ENCODE peak calls at places on chromosomes 7 and 10, in five cellular contexts. One of them, this sample, is unnamed.

GRCh38 chr10:78297997-78298396 is 264.3 kb downstream of the RPS24 start:
- DNase-seq in upper lobe of right lung: no peak
- DNase-seq in GM23338: no peak
- DNase-seq in IMR-90: no peak
- DNase-seq in DND-41: no peak
- DNase-seq in this sample: no peak

GRCh38 chr10:118259288-118259906 is 82.7 kb downstream of the FAM204A start:
- DNase-seq in IMR-90: peak; percentile 6
- DNase-seq in DND-41: peak; percentile 36
- DNase-seq in upper lobe of right lung: no peak
- DNase-seq in GM23338: peak; percentile 80
- DNase-seq in this sample: no peak

GRCh38 chr7:132161231-132161915 is 414.9 kb downstream of the PLXNA4 start:
- DNase-seq in upper lobe of right lung: peak; percentile 89
- DNase-seq in IMR-90: no peak
- DNase-seq in GM23338: no peak
- DNase-seq in DND-41: no peak
- DNase-seq in this sample: no peak

GRCh38 chr7:131026297-131027003 is 292.4 kb upstream of the KLF14 start:
- DNase-seq in DND-41: no peak
- DNase-seq in upper lobe of right lung: no peak
- DNase-seq in GM23338: no peak
- DNase-seq in IMR-90: peak; percentile 77
- DNase-seq in this sample: no peak

GRCh38 chr7:116161733-116162132 is 48.6 kb upstream of the TES start:
- DNase-seq in upper lobe of right lung: no peak
- DNase-seq in IMR-90: no peak
- DNase-seq in GM23338: peak; percentile 80
- DNase-seq in DND-41: no peak
- DNase-seq in this sample: no peak

GRCh38 chr10:127889605-127890195 is 3.0 kb downstream of the CLRN3 start:
- DNase-seq in IMR-90: peak; percentile 10
- DNase-seq in DND-41: no peak
- DNase-seq in upper lobe of right lung: no peak
- DNase-seq in GM23338: no peak
- DNase-seq in this sample: no peak

GRCh38 chr10:102375250-102375649 is 20.3 kb upstream of the NFKB2 start:
- DNase-seq in GM23338: peak; percentile 73
- DNase-seq in IMR-90: no peak
- DNase-seq in upper lobe of right lung: no peak
- DNase-seq in DND-41: no peak
- DNase-seq in this sample: no peak

GRCh38 chr10:121926669-121927360 is 1.0 kb downstream of the ATE1 start:
- DNase-seq in IMR-90: no peak
- DNase-seq in GM23338: peak; percentile 10
- DNase-seq in DND-41: no peak
- DNase-seq in upper lobe of right lung: no peak
- DNase-seq in this sample: no peak

GRCh38 chr7:140898794-140899548 is 25.8 kb downstream of the BRAF start:
- DNase-seq in GM23338: peak; percentile 28
- DNase-seq in DND-41: no peak
- DNase-seq in upper lobe of right lung: no peak
- DNase-seq in IMR-90: peak; percentile 58
- DNase-seq in this sample: no peak

GRCh38 chr7:135270577-135271254 is 37.1 kb downstream of the STRA8 start:
- DNase-seq in DND-41: no peak
- DNase-seq in GM23338: no peak
- DNase-seq in upper lobe of right lung: no peak
- DNase-seq in IMR-90: no peak
- DNase-seq in this sample: no peak

GRCh38 chr10:24259365-24260125 is 50.6 kb downstream of the KIAA1217 start:
- DNase-seq in DND-41: no peak
- DNase-seq in IMR-90: no peak
- DNase-seq in GM23338: no peak
- DNase-seq in upper lobe of right lung: no peak
- DNase-seq in this sample: no peak

GRCh38 chr10:130984686-130985085 is 326.8 kb downstream of the TCERG1L start:
- DNase-seq in upper lobe of right lung: peak; percentile 38
- DNase-seq in DND-41: no peak
- DNase-seq in GM23338: no peak
- DNase-seq in IMR-90: no peak
- DNase-seq in this sample: no peak

GRCh38 chr10:104766341-104766740 is 125.3 kb downstream of the SORCS3 start:
- DNase-seq in GM23338: no peak
- DNase-seq in upper lobe of right lung: no peak
- DNase-seq in DND-41: no peak
- DNase-seq in IMR-90: no peak
- DNase-seq in this sample: no peak

GRCh38 chr10:113854757-113855626 is 531 bp downstream of the NHLRC2 start:
- DNase-seq in GM23338: peak; percentile 53
- DNase-seq in upper lobe of right lung: peak; percentile 77
- DNase-seq in IMR-90: peak; percentile 28
- DNase-seq in DND-41: peak; percentile 71
- DNase-seq in this sample: no peak
- TF ChIP-seq CTCF in GM23338: no peak
- TF ChIP-seq CTCF in upper lobe of right lung: peak; percentile 17
- TF ChIP-seq CTCF in IMR-90: no peak
- TF ChIP-seq CTCF in DND-41: peak; percentile 31
- TF ChIP-seq CTCF in this sample: no peak

GRCh38 chr10:79980711-79981110 is 31.8 kb upstream of the SFTPD start:
- DNase-seq in GM23338: no peak
- DNase-seq in DND-41: no peak
- DNase-seq in IMR-90: no peak
- DNase-seq in upper lobe of right lung: no peak
- DNase-seq in this sample: no peak
- H3K27ac ChIP-seq in GM23338: no peak overlapping the region
- H3K27ac ChIP-seq in DND-41: no peak overlapping the region
- H3K27ac ChIP-seq in IMR-90: no peak overlapping the region
- H3K27ac ChIP-seq in upper lobe of right lung: peak overlapping the region; percentile 90
- H3K27ac ChIP-seq in this sample: no peak overlapping the region

DNA sequence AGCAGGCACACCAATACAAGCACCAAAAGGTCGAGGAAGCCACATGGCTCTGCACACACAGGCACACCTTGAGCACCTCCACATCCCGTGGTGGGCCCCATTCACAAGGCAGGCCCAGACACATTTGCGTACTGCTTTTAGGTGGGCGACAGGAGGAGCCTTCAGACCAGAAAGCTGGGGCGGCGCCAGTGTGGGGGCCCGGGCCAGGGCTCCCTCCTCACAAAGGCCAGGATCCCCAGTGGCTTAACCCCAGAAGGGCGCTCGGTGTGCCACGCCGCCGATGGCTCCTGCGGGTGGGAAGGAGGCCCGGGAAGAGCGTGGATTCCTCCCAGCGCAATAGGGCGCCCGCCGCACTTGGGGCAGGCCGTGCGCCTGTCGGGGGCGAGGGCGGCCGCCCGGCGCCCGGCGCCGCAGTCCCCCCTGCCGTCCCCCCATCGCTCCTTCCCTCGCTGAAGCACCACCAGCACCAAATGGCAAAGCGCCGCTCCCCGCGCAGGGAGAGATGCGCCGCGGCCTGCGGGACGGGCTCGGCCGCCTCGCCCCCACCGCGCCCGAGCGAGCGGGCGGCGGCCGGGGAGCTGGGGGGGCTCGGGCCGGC is 2.9 kb upstream of the SMARCD3 start:
- DNase-seq in GM23338: peak; percentile 51
- DNase-seq in upper lobe of right lung: peak; percentile 85
- DNase-seq in DND-41: peak; percentile 70
- DNase-seq in IMR-90: peak; percentile 66
- DNase-seq in this sample: no peak
- H3K27me3 ChIP-seq in GM23338: peaks cover 74% of the 10 kb centered on the region
- H3K27me3 ChIP-seq in upper lobe of right lung: peaks cover 5% of the 10 kb centered on the region
- H3K27me3 ChIP-seq in DND-41: peaks cover 93% of the 10 kb centered on the region
- H3K27me3 ChIP-seq in IMR-90: no peaks in the 10 kb centered on the region
- H3K27me3 ChIP-seq in this sample: peaks cover 49% of the 10 kb centered on the region

DNA sequence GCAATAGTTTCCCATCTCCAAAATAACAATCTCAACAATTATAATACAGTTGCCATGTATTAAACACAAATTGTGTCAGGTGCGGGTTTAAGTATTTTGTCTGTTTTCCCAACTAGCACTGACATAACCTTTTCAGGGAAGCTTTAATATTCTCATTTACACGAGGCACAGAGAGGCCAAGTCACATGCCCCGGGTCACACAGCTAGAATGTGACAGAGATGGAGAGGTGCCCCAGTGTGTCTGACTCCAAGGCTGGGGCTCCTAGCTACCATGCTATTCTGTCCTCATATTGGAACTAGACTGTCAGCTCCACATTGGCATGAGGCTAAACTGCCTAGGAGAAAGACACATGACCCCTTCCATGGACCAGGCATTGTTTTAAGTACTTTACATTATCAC is 77.2 kb downstream of the COL13A1 start:
- DNase-seq in upper lobe of right lung: no peak
- DNase-seq in DND-41: no peak
- DNase-seq in GM23338: no peak
- DNase-seq in IMR-90: no peak
- DNase-seq in this sample: no peak
- TF ChIP-seq CTCF in upper lobe of right lung: no peak
- TF ChIP-seq CTCF in DND-41: no peak
- TF ChIP-seq CTCF in GM23338: no peak
- TF ChIP-seq CTCF in IMR-90: no peak
- TF ChIP-seq CTCF in this sample: no peak

GRCh38 chr7:16295558-16295957 is 125.8 kb downstream of the CRPPA start:
- DNase-seq in DND-41: no peak
- DNase-seq in upper lobe of right lung: no peak
- DNase-seq in IMR-90: no peak
- DNase-seq in GM23338: no peak
- DNase-seq in this sample: no peak

GRCh38 chr7:16301251-16301650 is 120.1 kb downstream of the CRPPA start:
- DNase-seq in GM23338: no peak
- DNase-seq in upper lobe of right lung: no peak
- DNase-seq in DND-41: no peak
- DNase-seq in IMR-90: no peak
- DNase-seq in this sample: no peak

GRCh38 chr7:16299853-16300252 is 121.5 kb downstream of the CRPPA start:
- DNase-seq in GM23338: no peak
- DNase-seq in DND-41: no peak
- DNase-seq in upper lobe of right lung: no peak
- DNase-seq in IMR-90: peak; percentile 3
- DNase-seq in this sample: no peak

GRCh38 chr7:16293669-16294425 is 127.5 kb downstream of the CRPPA start:
- DNase-seq in GM23338: no peak
- DNase-seq in DND-41: no peak
- DNase-seq in upper lobe of right lung: no peak
- DNase-seq in IMR-90: no peak
- DNase-seq in this sample: no peak

GRCh38 chr7:16298221-16298620 is 123.1 kb downstream of the CRPPA start:
- DNase-seq in GM23338: no peak
- DNase-seq in DND-41: no peak
- DNase-seq in upper lobe of right lung: no peak
- DNase-seq in IMR-90: no peak
- DNase-seq in this sample: no peak
- H3K27ac ChIP-seq in GM23338: no peak overlapping the region
- H3K27ac ChIP-seq in DND-41: no peak overlapping the region
- H3K27ac ChIP-seq in upper lobe of right lung: no peak overlapping the region
- H3K27ac ChIP-seq in IMR-90: no peak overlapping the region
- H3K27ac ChIP-seq in this sample: no peak overlapping the region

GRCh38 chr10:108598831-108599230 is 1324.5 kb downstream of the XPNPEP1 start:
- DNase-seq in DND-41: no peak
- DNase-seq in upper lobe of right lung: no peak
- DNase-seq in GM23338: no peak
- DNase-seq in IMR-90: no peak
- DNase-seq in this sample: no peak
- H3K27me3 ChIP-seq in DND-41: no peaks in the 10 kb centered on the region
- H3K27me3 ChIP-seq in upper lobe of right lung: no peaks in the 10 kb centered on the region
- H3K27me3 ChIP-seq in GM23338: peaks cover 91% of the 10 kb centered on the region
- H3K27me3 ChIP-seq in IMR-90: no peaks in the 10 kb centered on the region
- H3K27me3 ChIP-seq in this sample: no peaks in the 10 kb centered on the region